ENCODE peak calls at places on chromosomes 1 and 21, in five cellular contexts. X, N, G, E and U are unnamed samples.
A peak's percentile ranks its signal among the peaks of the same experiment; 100 is the strongest.

GRCh38 chr1:231335663-231336602 is 1.7 kb downstream of the EXOC8 start:
- DNase-seq in E (no peak), X (no peak), N (peak; percentile 2), G (no peak), U (no peak)

GRCh38 chr1:34762474-34763141 is 3.1 kb downstream of the GJB4 start:
- DNase-seq in E (no peak), G (no peak), X (no peak), N (peak; percentile 59), U (no peak)

GRCh38 chr1:107413951-107414350 is 273.1 kb downstream of the NTNG1 start:
- DNase-seq in E (no peak), G (no peak), N (no peak), X (no peak), U (no peak)

GRCh38 chr21:37793660-37794059 is 122.6 kb downstream of the KCNJ6 start:
- DNase-seq in N (no peak), G (no peak), E (peak; percentile 62), X (no peak), U (no peak)

GRCh38 chr1:183576537-183576936 is 13.7 kb downstream of the NCF2 start:
- DNase-seq in G (no peak), N (no peak), X (no peak), E (no peak), U (no peak)

GRCh38 chr1:44881011-44881632 is 38.1 kb upstream of the PTCH2 start:
- DNase-seq in G (no peak), X (no peak), N (peak; percentile 90), E (no peak), U (no peak)

GRCh38 chr1:169676001-169676400 is 35.4 kb downstream of the SELL start:
- DNase-seq in G (no peak), E (no peak), N (peak; percentile 31), X (no peak), U (no peak)

GRCh38 chr1:235725493-235725892 is 75.9 kb upstream of the GNG4 start:
- DNase-seq in X (no peak), N (no peak), E (no peak), G (no peak), U (no peak)

GRCh38 chr1:1614954-1615255 is 395 bp upstream of the MIB2 start:
- DNase-seq in N (no peak), X (no peak), G (no peak), E (no peak), U (no peak)

GRCh38 chr1:157628773-157629172 is 30.9 kb upstream of the FCRL4 start:
- DNase-seq in X (no peak), E (peak; percentile 81), G (no peak), N (no peak), U (no peak)

GRCh38 chr1:159867322-159868064 is 5.0 kb upstream of the VSIG8 start:
- DNase-seq in N (no peak), G (no peak), E (no peak), X (peak; percentile 75), U (no peak)

GRCh38 chr1:202291961-202292712 is 49.6 kb downstream of the UBE2T start:
- DNase-seq in N (peak; percentile 82), G (no peak), E (no peak), X (no peak), U (no peak)

GRCh38 chr1:10860682-10861081 is 64.2 kb upstream of the CASZ1 start:
- DNase-seq in G (no peak), X (no peak), N (no peak), E (no peak), U (no peak)

GRCh38 chr1:89780721-89781120 is 40.1 kb upstream of the LRRC8D start:
- DNase-seq in E (peak; percentile 26), X (no peak), N (peak; percentile 50), G (no peak), U (peak; percentile 27)

GRCh38 chr1:22850681-22851080 is 122.0 kb downstream of the LACTBL1 start:
- DNase-seq in G (no peak), E (no peak), X (no peak), N (no peak), U (no peak)

GRCh38 chr1:196455697-196456096 is 152.5 kb downstream of the KCNT2 start:
- DNase-seq in G (no peak), X (no peak), E (no peak), N (no peak), U (no peak)

GRCh38 chr1:53340660-53341520 is 13.0 kb upstream of the LRP8 start:
- DNase-seq in N (peak; percentile 18), E (no peak), X (no peak), G (no peak), U (no peak)

GRCh38 chr1:206897175-206897574 is at the start of gene IL24:
- DNase-seq in E (no peak), N (no peak), G (no peak), X (no peak), U (no peak)

GRCh38 chr21:43367859-43368258 is 59.1 kb downstream of the SIK1 start:
- DNase-seq in N (no peak), E (no peak), G (no peak), X (peak; percentile 18), U (no peak)

GRCh38 chr1:245621589-245621988 is 466.8 kb downstream of the KIF26B start:
- DNase-seq in X (no peak), E (no peak), N (peak; percentile 25), G (no peak), U (no peak)

GRCh38 chr1:22056043-22056442 is 3.5 kb downstream of the CDC42 start:
- DNase-seq in G (no peak), N (no peak), X (no peak), E (no peak), U (no peak)

GRCh38 chr21:40732243-40732642 is 114.7 kb downstream of the DSCAM start:
- DNase-seq in X (no peak), N (peak; percentile 37), E (no peak), G (no peak), U (no peak)

GRCh38 chr1:233389867-233390266 is 62.3 kb downstream of the MAP3K21 start:
- DNase-seq in X (no peak), G (no peak), N (no peak), E (no peak), U (no peak)

GRCh38 chr21:43752758-43753438 is 23.2 kb downstream of the CSTB start:
- DNase-seq in E (no peak), N (no peak), X (no peak), G (no peak), U (no peak)

GRCh38 chr1:235051521-235051920 is 77.1 kb downstream of the TOMM20 start:
- DNase-seq in X (no peak), N (no peak), G (no peak), E (no peak), U (no peak)

GRCh38 chr1:114156538-114157274 is 3.0 kb upstream of the SYT6 start:
- DNase-seq in X (no peak), N (no peak), G (no peak), E (no peak), U (no peak)

GRCh38 chr1:244210884-244211558 is 159.9 kb downstream of the ZBTB18 start:
- DNase-seq in N (no peak), E (no peak), X (no peak), G (no peak), U (no peak)

GRCh38 chr1:86277909-86278308 is 118.2 kb downstream of the ODF2L start:
- DNase-seq in E (no peak), X (no peak), N (peak; percentile 4), G (no peak), U (no peak)

GRCh38 chr1:189021577-189021976 is 1456.1 kb downstream of the BRINP3 start:
- DNase-seq in X (no peak), N (no peak), G (no peak), E (no peak), U (no peak)

GRCh38 chr1:210554382-210554781 is 225.7 kb downstream of the HHAT start:
- DNase-seq in E (no peak), G (no peak), N (no peak), X (no peak), U (no peak)

GRCh38 chr1:53107570-53108322 is 34.7 kb downstream of the SLC1A7 start:
- DNase-seq in E (no peak), G (no peak), N (no peak), X (no peak), U (no peak)

GRCh38 chr1:12170263-12170671 is 3.5 kb downstream of the TNFRSF1B start:
- DNase-seq in X (no peak), G (no peak), N (no peak), E (no peak), U (no peak)

GRCh38 chr21:39613029-39613934 is 542 bp downstream of the B3GALT5 start:
- DNase-seq in N (no peak), G (no peak), X (no peak), E (no peak), U (no peak)

GRCh38 chr1:36871146-36871971 is 163.0 kb downstream of the GRIK3 start:
- DNase-seq in X (peak; percentile 38), N (no peak), E (no peak), G (no peak), U (no peak)

GRCh38 chr1:186783193-186783592 is 45.6 kb upstream of the PLA2G4A start:
- DNase-seq in N (peak; percentile 52), X (no peak), E (no peak), G (no peak), U (no peak)

GRCh38 chr1:175744833-175745232 is 1.4 kb upstream of the TNR start:
- DNase-seq in E (no peak), N (no peak), G (no peak), X (no peak), U (no peak)
- TF ChIP-seq CTCF in E (peak; percentile 39), N (peak; percentile 32), G (peak; percentile 21), X (no peak), U (peak; percentile 34)

DNA sequence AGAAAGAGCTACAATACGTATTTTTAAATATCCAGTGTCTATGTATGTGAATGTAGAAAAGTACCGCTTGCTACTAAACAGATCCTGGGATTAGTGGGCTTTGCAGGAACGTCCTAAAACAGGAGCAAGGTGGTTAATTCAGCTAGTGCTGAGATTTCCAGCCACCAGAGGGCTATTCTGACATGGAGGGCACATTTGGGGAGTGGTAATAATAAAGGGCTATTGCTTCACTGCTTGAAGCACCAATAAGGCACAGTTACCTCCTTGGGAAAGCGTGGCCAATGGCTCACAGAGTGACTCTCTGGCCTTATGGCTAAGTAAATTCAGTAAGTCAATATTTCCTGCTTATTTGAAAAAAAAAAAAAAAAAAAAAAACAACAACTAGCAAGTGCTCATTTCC is 152.4 kb downstream of the GABPA start:
- DNase-seq in G (no peak), X (no peak), N (no peak), E (no peak), U (no peak)
- H3K36me3 ChIP-seq in G (no peaks in the 10 kb centered on the region), X (no peaks in the 10 kb centered on the region), N (peaks cover 36% of the 10 kb centered on the region), E (no peaks in the 10 kb centered on the region), U (no peaks in the 10 kb centered on the region)

DNA sequence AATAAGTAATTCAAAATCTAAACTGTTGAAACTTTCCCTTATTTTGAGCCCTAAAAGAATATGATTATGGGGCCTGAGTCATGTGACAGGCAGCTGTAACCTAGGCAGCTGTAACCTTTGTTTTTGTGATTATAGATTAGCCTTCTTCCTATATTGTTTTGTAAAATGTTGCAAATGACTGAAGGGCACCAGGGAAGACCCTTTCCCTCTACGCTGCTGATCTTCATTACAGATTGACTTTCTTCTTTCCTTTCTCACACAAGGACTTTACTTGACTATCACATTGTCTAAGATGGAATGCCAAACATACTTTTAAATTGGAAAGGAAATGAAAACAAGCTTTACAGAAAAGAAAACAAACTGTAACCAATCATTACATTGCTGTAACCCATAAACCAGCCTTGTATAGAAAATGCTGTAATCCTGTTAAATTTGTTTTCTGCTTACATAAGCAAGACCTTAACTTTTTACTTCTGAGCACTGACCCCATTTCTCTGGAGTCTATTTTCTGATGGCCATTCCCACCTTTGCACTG is 242.2 kb downstream of the RGS7 start:
- DNase-seq in G (no peak), E (no peak), X (no peak), N (no peak), U (no peak)
- H3K27me3 ChIP-seq in G (no peaks in the 10 kb centered on the region), E (no peaks in the 10 kb centered on the region), X (no peaks in the 10 kb centered on the region), N (no peaks in the 10 kb centered on the region), U (no peaks in the 10 kb centered on the region)

GRCh38 chr1:32612189-32612881 is 38.0 kb downstream of the ZBTB8OS start:
- DNase-seq in E (no peak), X (peak; percentile 93), G (peak; percentile 49), N (peak; percentile 73), U (peak; percentile 84)
- TF ChIP-seq CTCF in E (no peak), X (peak; percentile 10), G (no peak), N (peak; percentile 42), U (peak; percentile 32)